ENCODE peak calls at places on chromosomes 3 and 15, in five cellular contexts. One of them, this sample, is unnamed.
A peak's percentile ranks its signal among the peaks of the same experiment; 100 is the strongest.

GRCh38 chr3:13080591-13080990 is 7.4 kb upstream of the IQSEC1 start:
- DNase-seq in prostate gland: no peak
- DNase-seq in thyroid gland: no peak
- DNase-seq in uterus: no peak
- DNase-seq in esophagus squamous epithelium: no peak
- DNase-seq in this sample: no peak

GRCh38 chr3:56826831-56827722 is 25.3 kb upstream of the ARHGEF3 start:
- DNase-seq in prostate gland: no peak
- DNase-seq in esophagus squamous epithelium: no peak
- DNase-seq in uterus: no peak
- DNase-seq in thyroid gland: no peak
- DNase-seq in this sample: no peak

GRCh38 chr3:9224490-9224889 is 25.0 kb downstream of the SRGAP3 start:
- DNase-seq in thyroid gland: no peak
- DNase-seq in esophagus squamous epithelium: no peak
- DNase-seq in uterus: no peak
- DNase-seq in prostate gland: no peak
- DNase-seq in this sample: no peak

GRCh38 chr3:98890960-98891910 is 10.3 kb downstream of the DCBLD2 start:
- DNase-seq in esophagus squamous epithelium: no peak
- DNase-seq in prostate gland: no peak
- DNase-seq in thyroid gland: peak; percentile 32
- DNase-seq in uterus: no peak
- DNase-seq in this sample: no peak

GRCh38 chr3:73586190-73586589 is 38.6 kb downstream of the PDZRN3 start:
- DNase-seq in uterus: no peak
- DNase-seq in thyroid gland: no peak
- DNase-seq in esophagus squamous epithelium: no peak
- DNase-seq in prostate gland: no peak
- DNase-seq in this sample: no peak

GRCh38 chr3:71129611-71130515 is 453.7 kb downstream of the FOXP1 start:
- DNase-seq in prostate gland: no peak
- DNase-seq in esophagus squamous epithelium: no peak
- DNase-seq in thyroid gland: no peak
- DNase-seq in uterus: no peak
- DNase-seq in this sample: peak; percentile 65

GRCh38 chr3:53120336-53120735 is 9.9 kb downstream of the RFT1 start:
- DNase-seq in thyroid gland: no peak
- DNase-seq in esophagus squamous epithelium: no peak
- DNase-seq in prostate gland: no peak
- DNase-seq in uterus: no peak
- DNase-seq in this sample: no peak

GRCh38 chr15:29887719-29888118 is 65.5 kb upstream of the TJP1 start:
- DNase-seq in prostate gland: no peak
- DNase-seq in uterus: no peak
- DNase-seq in esophagus squamous epithelium: no peak
- DNase-seq in thyroid gland: no peak
- DNase-seq in this sample: no peak

GRCh38 chr3:127254001-127254400 is 33.8 kb downstream of the PRR20G start:
- DNase-seq in prostate gland: no peak
- DNase-seq in esophagus squamous epithelium: no peak
- DNase-seq in thyroid gland: no peak
- DNase-seq in uterus: no peak
- DNase-seq in this sample: no peak

GRCh38 chr3:21449738-21450137 is 301.3 kb downstream of the ZNF385D start:
- DNase-seq in uterus: no peak
- DNase-seq in prostate gland: no peak
- DNase-seq in esophagus squamous epithelium: no peak
- DNase-seq in thyroid gland: peak; percentile 4
- DNase-seq in this sample: no peak

GRCh38 chr3:187966636-187967035 is 187.3 kb upstream of the LPP start:
- DNase-seq in prostate gland: no peak
- DNase-seq in esophagus squamous epithelium: no peak
- DNase-seq in uterus: no peak
- DNase-seq in thyroid gland: no peak
- DNase-seq in this sample: no peak

GRCh38 chr3:184562146-184562861 is 719 bp downstream of the EPHB3 start:
- DNase-seq in prostate gland: no peak
- DNase-seq in thyroid gland: no peak
- DNase-seq in uterus: peak; percentile 45
- DNase-seq in esophagus squamous epithelium: no peak
- DNase-seq in this sample: no peak

GRCh38 chr3:184560531-184560930 is 1.1 kb upstream of the EPHB3 start:
- DNase-seq in thyroid gland: no peak
- DNase-seq in prostate gland: no peak
- DNase-seq in uterus: no peak
- DNase-seq in esophagus squamous epithelium: no peak
- DNase-seq in this sample: no peak

GRCh38 chr3:184560992-184561328 is 625 bp upstream of the EPHB3 start:
- DNase-seq in uterus: no peak
- DNase-seq in prostate gland: no peak
- DNase-seq in esophagus squamous epithelium: no peak
- DNase-seq in thyroid gland: no peak
- DNase-seq in this sample: no peak

GRCh38 chr3:184562875-184563568 is 1.4 kb downstream of the EPHB3 start:
- DNase-seq in thyroid gland: no peak
- DNase-seq in esophagus squamous epithelium: no peak
- DNase-seq in prostate gland: peak; percentile 52
- DNase-seq in uterus: peak; percentile 50
- DNase-seq in this sample: peak; percentile 46

GRCh38 chr3:184561329-184562145 is at the start of gene EPHB3:
- DNase-seq in esophagus squamous epithelium: peak; percentile 87
- DNase-seq in thyroid gland: peak; percentile 99
- DNase-seq in uterus: peak; percentile 100
- DNase-seq in prostate gland: peak; percentile 100
- DNase-seq in this sample: peak; percentile 99
- H3K4me3 ChIP-seq in esophagus squamous epithelium: peak within 1 kb of the TSS; percentile 74
- H3K4me3 ChIP-seq in thyroid gland: no peak within 1 kb of the TSS
- H3K4me3 ChIP-seq in uterus: peak within 1 kb of the TSS; percentile 90
- H3K4me3 ChIP-seq in prostate gland: peak within 1 kb of the TSS; percentile 87
- H3K4me3 ChIP-seq in this sample: peak within 1 kb of the TSS; percentile 66

GRCh38 chr15:75620776-75621536 is 4.6 kb downstream of the SNUPN start:
- DNase-seq in thyroid gland: peak; percentile 30
- DNase-seq in esophagus squamous epithelium: peak; percentile 18
- DNase-seq in uterus: peak; percentile 85
- DNase-seq in prostate gland: peak; percentile 31
- DNase-seq in this sample: peak; percentile 86
- TF ChIP-seq POLR2A in thyroid gland: no peak
- TF ChIP-seq POLR2A in esophagus squamous epithelium: no peak
- TF ChIP-seq POLR2A in uterus: no peak
- TF ChIP-seq POLR2A in prostate gland: no peak
- TF ChIP-seq POLR2A in this sample: no peak

GRCh38 chr3:189701934-189702693 is 70.9 kb downstream of the TP63 start:
- DNase-seq in thyroid gland: no peak
- DNase-seq in uterus: no peak
- DNase-seq in esophagus squamous epithelium: no peak
- DNase-seq in prostate gland: no peak
- DNase-seq in this sample: no peak

GRCh38 chr3:189699873-189700272 is 68.7 kb downstream of the TP63 start:
- DNase-seq in thyroid gland: no peak
- DNase-seq in esophagus squamous epithelium: no peak
- DNase-seq in prostate gland: no peak
- DNase-seq in uterus: no peak
- DNase-seq in this sample: no peak

GRCh38 chr3:189708375-189708774 is 77.2 kb downstream of the TP63 start:
- DNase-seq in prostate gland: no peak
- DNase-seq in esophagus squamous epithelium: no peak
- DNase-seq in thyroid gland: no peak
- DNase-seq in uterus: no peak
- DNase-seq in this sample: no peak

GRCh38 chr3:189703865-189704264 is 72.7 kb downstream of the TP63 start:
- DNase-seq in esophagus squamous epithelium: no peak
- DNase-seq in prostate gland: no peak
- DNase-seq in thyroid gland: no peak
- DNase-seq in uterus: no peak
- DNase-seq in this sample: no peak
- H3K27ac ChIP-seq in esophagus squamous epithelium: no peak overlapping the region
- H3K27ac ChIP-seq in prostate gland: no peak overlapping the region
- H3K27ac ChIP-seq in thyroid gland: no peak overlapping the region
- H3K27ac ChIP-seq in uterus: no peak overlapping the region
- H3K27ac ChIP-seq in this sample: no peak overlapping the region

GRCh38 chr3:48993834-48994233 is 3.8 kb downstream of the P4HTM start:
- DNase-seq in prostate gland: no peak
- DNase-seq in esophagus squamous epithelium: no peak
- DNase-seq in uterus: no peak
- DNase-seq in thyroid gland: no peak
- DNase-seq in this sample: no peak

GRCh38 chr3:48991851-48992545 is 2.0 kb downstream of the P4HTM start:
- DNase-seq in prostate gland: no peak
- DNase-seq in esophagus squamous epithelium: no peak
- DNase-seq in uterus: no peak
- DNase-seq in thyroid gland: no peak
- DNase-seq in this sample: no peak

GRCh38 chr3:48989126-48989795 is 780 bp upstream of the P4HTM start:
- DNase-seq in esophagus squamous epithelium: no peak
- DNase-seq in prostate gland: no peak
- DNase-seq in uterus: no peak
- DNase-seq in thyroid gland: no peak
- DNase-seq in this sample: no peak

GRCh38 chr3:48989796-48990635 is at the start of gene P4HTM:
- DNase-seq in thyroid gland: peak; percentile 89
- DNase-seq in esophagus squamous epithelium: no peak
- DNase-seq in uterus: peak; percentile 94
- DNase-seq in prostate gland: peak; percentile 80
- DNase-seq in this sample: peak; percentile 92

GRCh38 chr3:48990636-48991421 is 788 bp downstream of the P4HTM start:
- DNase-seq in esophagus squamous epithelium: no peak
- DNase-seq in uterus: no peak
- DNase-seq in prostate gland: no peak
- DNase-seq in thyroid gland: peak; percentile 38
- DNase-seq in this sample: peak; percentile 69
- H3K4me3 ChIP-seq in esophagus squamous epithelium: peak overlapping the region; percentile 59
- H3K4me3 ChIP-seq in uterus: peak overlapping the region; percentile 70
- H3K4me3 ChIP-seq in prostate gland: peak overlapping the region; percentile 75
- H3K4me3 ChIP-seq in thyroid gland: peak overlapping the region; percentile 64
- H3K4me3 ChIP-seq in this sample: peak overlapping the region; percentile 92

GRCh38 chr15:39582977-39583585 is 2.2 kb downstream of the THBS1 start:
- DNase-seq in uterus: no peak
- DNase-seq in thyroid gland: no peak
- DNase-seq in esophagus squamous epithelium: no peak
- DNase-seq in prostate gland: no peak
- DNase-seq in this sample: no peak

GRCh38 chr15:39584662-39585393 is 3.9 kb downstream of the THBS1 start:
- DNase-seq in prostate gland: no peak
- DNase-seq in thyroid gland: no peak
- DNase-seq in uterus: no peak
- DNase-seq in esophagus squamous epithelium: no peak
- DNase-seq in this sample: no peak

GRCh38 chr15:39585394-39585841 is 4.5 kb downstream of the THBS1 start:
- DNase-seq in esophagus squamous epithelium: no peak
- DNase-seq in thyroid gland: no peak
- DNase-seq in uterus: no peak
- DNase-seq in prostate gland: no peak
- DNase-seq in this sample: no peak

GRCh38 chr15:39583586-39584265 is 2.8 kb downstream of the THBS1 start:
- DNase-seq in esophagus squamous epithelium: no peak
- DNase-seq in uterus: no peak
- DNase-seq in thyroid gland: no peak
- DNase-seq in prostate gland: no peak
- DNase-seq in this sample: peak; percentile 43

GRCh38 chr15:39584266-39584659 is 3.4 kb downstream of the THBS1 start:
- DNase-seq in esophagus squamous epithelium: no peak
- DNase-seq in prostate gland: no peak
- DNase-seq in uterus: no peak
- DNase-seq in thyroid gland: no peak
- DNase-seq in this sample: no peak
- TF ChIP-seq POLR2A in esophagus squamous epithelium: no peak
- TF ChIP-seq POLR2A in prostate gland: no peak
- TF ChIP-seq POLR2A in uterus: no peak
- TF ChIP-seq POLR2A in thyroid gland: no peak
- TF ChIP-seq POLR2A in this sample: no peak

GRCh38 chr15:74541494-74542191 is 623 bp downstream of the ARID3B start:
- DNase-seq in prostate gland: peak; percentile 7
- DNase-seq in uterus: peak; percentile 25
- DNase-seq in esophagus squamous epithelium: peak; percentile 17
- DNase-seq in thyroid gland: peak; percentile 26
- DNase-seq in this sample: peak; percentile 32
- H3K27ac ChIP-seq in prostate gland: peak overlapping the region; percentile 81
- H3K27ac ChIP-seq in uterus: peak overlapping the region; percentile 90
- H3K27ac ChIP-seq in esophagus squamous epithelium: peak overlapping the region; percentile 91
- H3K27ac ChIP-seq in thyroid gland: peak overlapping the region; percentile 18
- H3K27ac ChIP-seq in this sample: peak overlapping the region; percentile 26